ENCODE peak calls at places on chromosomes 3 and 15, in six cellular contexts. L is GM23248; W is CD4-positive, alpha-beta memory T cell; F is heart right ventricle; B is aorta; Q is right cardiac atrium. S is an unnamed sample.

GRCh38 chr3:37072892-37073291 is 79.6 kb downstream of the MLH1 start:
- DNase-seq in W (no peak), B (no peak), F (no peak), Q (no peak), L (peak), S (peak)

GRCh38 chr3:64173567-64173966 is 51.7 kb downstream of the PRICKLE2 start:
- DNase-seq in Q (no peak), F (no peak), W (no peak), L (no peak), B (no peak), S (no peak)

GRCh38 chr3:159859836-159860235 is 128.8 kb upstream of the IL12A start:
- DNase-seq in F (no peak), B (no peak), L (no peak), Q (no peak), W (no peak), S (no peak)

GRCh38 chr15:51067510-51067909 is 27.2 kb downstream of the TNFAIP8L3 start:
- DNase-seq in W (no peak), L (no peak), Q (no peak), B (no peak), F (no peak), S (no peak)

GRCh38 chr3:146532406-146532805 is 12.0 kb downstream of the PLSCR1 start:
- DNase-seq in F (no peak), Q (no peak), W (no peak), B (no peak), L (no peak), S (no peak)

GRCh38 chr3:193909387-193909786 is 226.6 kb upstream of the HES1 start:
- DNase-seq in Q (no peak), L (no peak), W (no peak), F (no peak), B (no peak), S (no peak)

GRCh38 chr15:46080018-46080417 is 445.2 kb downstream of the SQOR start:
- DNase-seq in L (no peak), Q (no peak), F (no peak), W (no peak), B (no peak), S (no peak)

GRCh38 chr3:62982795-62983455 is 107.7 kb upstream of the CADPS start:
- DNase-seq in W (no peak), B (no peak), L (no peak), Q (no peak), F (no peak), S (no peak)

GRCh38 chr3:184769771-184770170 is 42.2 kb upstream of the VPS8 start:
- DNase-seq in B (peak), L (peak), Q (no peak), F (no peak), W (no peak), S (no peak)

GRCh38 chr3:152211655-152212054 is 57.1 kb upstream of the MBNL1 start:
- DNase-seq in L (no peak), W (no peak), Q (no peak), F (no peak), B (no peak), S (no peak)

GRCh38 chr15:65576669-65577068 is 34.3 kb downstream of the INTS14 start:
- DNase-seq in Q (no peak), W (no peak), F (no peak), B (no peak), L (peak), S (no peak)

GRCh38 chr15:47787875-47788274 is 70.6 kb downstream of the SEMA6D start:
- DNase-seq in W (no peak), B (no peak), L (no peak), F (peak), Q (no peak), S (peak)

GRCh38 chr15:88450125-88450798 is 16.9 kb downstream of the MRPL46 start:
- DNase-seq in L (peak), W (peak), Q (peak), B (peak), F (peak), S (peak)

GRCh38 chr3:24641628-24642027 is 147.0 kb upstream of the THRB start:
- DNase-seq in Q (no peak), F (no peak), L (no peak), W (no peak), B (no peak), S (no peak)

GRCh38 chr15:88467935-88468528 is 524 bp downstream of the MRPS11 start:
- DNase-seq in F (no peak), Q (no peak), B (no peak), L (peak), W (no peak), S (no peak)

GRCh38 chr3:166223120-166223519 is 385.9 kb upstream of the BCHE start:
- DNase-seq in Q (no peak), W (no peak), F (no peak), B (no peak), L (no peak), S (no peak)

GRCh38 chr3:43932921-43933320 is 242.2 kb downstream of the ABHD5 start:
- DNase-seq in W (no peak), F (no peak), Q (no peak), L (peak), B (no peak), S (no peak)

GRCh38 chr3:66303556-66303955 is 82.8 kb downstream of the SLC25A26 start:
- DNase-seq in B (no peak), L (no peak), F (no peak), W (peak), Q (no peak), S (no peak)

GRCh38 chr3:126155280-126155640 is 25.1 kb downstream of the ALDH1L1 start:
- DNase-seq in W (no peak), F (no peak), Q (no peak), L (no peak), B (no peak), S (no peak)

GRCh38 chr3:58639001-58639400 is 27.6 kb downstream of the FAM3D start:
- DNase-seq in B (no peak), F (no peak), L (peak), Q (no peak), W (no peak), S (no peak)

GRCh38 chr3:182702216-182702615 is 91.1 kb upstream of the ATP11B start:
- DNase-seq in L (no peak), Q (no peak), F (no peak), W (no peak), B (no peak), S (no peak)

GRCh38 chr3:128263946-128264345 is 110.7 kb downstream of the EEFSEC start:
- DNase-seq in L (no peak), B (no peak), F (no peak), Q (no peak), W (no peak), S (no peak)

GRCh38 chr15:32909431-32909830 is 191.6 kb downstream of the GREM1 start:
- DNase-seq in F (no peak), W (no peak), Q (no peak), L (peak), B (no peak), S (no peak)

GRCh38 chr3:8990266-8991215 is 27.3 kb upstream of the RAD18 start:
- DNase-seq in Q (no peak), F (no peak), L (no peak), B (no peak), W (no peak), S (no peak)

GRCh38 chr3:71707600-71707999 is 17.6 kb downstream of the EIF4E3 start:
- DNase-seq in L (peak), Q (no peak), W (no peak), B (no peak), F (no peak), S (no peak)

GRCh38 chr15:89878323-89878722 is 15.5 kb downstream of the AP3S2 start:
- DNase-seq in W (no peak), Q (no peak), B (no peak), L (no peak), F (no peak), S (no peak)

GRCh38 chr3:83946554-83946953 is 1012.2 kb upstream of the CADM2 start:
- DNase-seq in L (no peak), F (no peak), W (no peak), B (no peak), Q (no peak), S (no peak)

GRCh38 chr3:184911570-184911969 is 99.6 kb downstream of the VPS8 start:
- DNase-seq in B (no peak), F (no peak), Q (no peak), W (no peak), L (no peak), S (no peak)

GRCh38 chr3:14555835-14556234 is 15.7 kb upstream of the GRIP2 start:
- DNase-seq in L (no peak), W (no peak), B (no peak), Q (peak), F (peak), S (no peak)

GRCh38 chr15:58981808-58982475 is 5.5 kb upstream of the RNF111 start:
- DNase-seq in F (no peak), Q (no peak), L (no peak), B (no peak), W (peak), S (no peak)

GRCh38 chr3:23455775-23456174 is 252.6 kb downstream of the UBE2E2 start:
- DNase-seq in W (no peak), B (no peak), Q (no peak), F (no peak), L (peak), S (no peak)

GRCh38 chr15:92655178-92655995 is at the start of gene FAM174B:
- DNase-seq in F (peak), Q (peak), L (peak), W (no peak), B (peak), S (peak)

GRCh38 chr15:58269455-58270414 is 131.6 kb downstream of the AQP9 start:
- DNase-seq in W (peak), L (peak), F (peak), Q (no peak), B (no peak), S (peak)

GRCh38 chr15:83066034-83066760 is 855 bp downstream of the BTBD1 start:
- DNase-seq in Q (no peak), L (peak), F (peak), W (no peak), B (no peak), S (no peak)

GRCh38 chr3:143775401-143775970 is 72.8 kb downstream of the SLC9A9 start:
- DNase-seq in Q (no peak), L (peak), W (peak), F (no peak), B (no peak), S (no peak)

GRCh38 chr3:57127849-57128566 is 37.1 kb downstream of the IL17RD start:
- DNase-seq in F (no peak), W (no peak), Q (no peak), L (peak), B (no peak), S (no peak)

GRCh38 chr3:129560931-129561594 is 18.1 kb downstream of the H1-8 start:
- DNase-seq in Q (peak), W (no peak), F (peak), L (peak), B (peak), S (peak)

GRCh38 chr3:136659253-136659652 is 92.9 kb downstream of the STAG1 start:
- DNase-seq in F (no peak), B (peak), W (no peak), Q (peak), L (peak), S (no peak)

GRCh38 chr15:77673801-77674317 is 41.1 kb upstream of the LINGO1 start:
- DNase-seq in F (no peak), W (no peak), Q (no peak), L (peak), B (no peak), S (no peak)

GRCh38 chr15:77674327-77674726 is 41.6 kb upstream of the LINGO1 start:
- DNase-seq in Q (no peak), L (no peak), W (no peak), B (no peak), F (no peak), S (no peak)

GRCh38 chr15:77675806-77676415 is 43.2 kb upstream of the LINGO1 start:
- DNase-seq in Q (no peak), B (no peak), W (no peak), L (no peak), F (peak), S (no peak)

GRCh38 chr15:77672110-77672509 is 39.4 kb upstream of the LINGO1 start:
- DNase-seq in F (no peak), Q (no peak), L (no peak), W (no peak), B (no peak), S (no peak)

GRCh38 chr15:77676569-77677375 is 44.1 kb upstream of the LINGO1 start:
- DNase-seq in W (no peak), B (no peak), F (no peak), L (no peak), Q (no peak), S (no peak)
- H3K4me3 ChIP-seq in W (no peak), B (no peak), F (no peak), L (no peak), Q (no peak), S (no peak)

GRCh38 chr3:42036483-42036823 is 54.7 kb upstream of the TRAK1 start:
- DNase-seq in F (peak), B (no peak), W (no peak), L (peak), Q (no peak), S (no peak)
- H3K4me3 ChIP-seq in F (no peak), B (no peak), W (no peak), L (no peak), Q (no peak), S (no peak)

GRCh38 chr15:30992465-30992864 is 1.0 kb upstream of the MTMR10 start:
- DNase-seq in Q (no peak), L (peak), F (no peak), B (no peak), W (no peak), S (no peak)
- H3K4me3 ChIP-seq in Q (no peak), L (peak), F (peak), B (no peak), W (no peak), S (no peak)

GRCh38 chr3:141366285-141367037 is 1.8 kb upstream of the ZBTB38 start:
- DNase-seq in F (peak), L (peak), W (no peak), Q (peak), B (peak), S (peak)

GRCh38 chr3:141370065-141370533 is 1.8 kb downstream of the ZBTB38 start:
- DNase-seq in F (peak), Q (peak), L (peak), B (no peak), W (peak), S (peak)

GRCh38 chr3:141368925-141369794 is 856 bp downstream of the ZBTB38 start:
- DNase-seq in L (peak), W (no peak), B (no peak), F (no peak), Q (no peak), S (no peak)

GRCh38 chr3:141367038-141367730 is 1.1 kb upstream of the ZBTB38 start:
- DNase-seq in Q (no peak), F (peak), W (no peak), L (peak), B (peak), S (no peak)

GRCh38 chr3:141368062-141368924 is at the start of gene ZBTB38:
- DNase-seq in L (peak), W (no peak), Q (peak), B (peak), F (peak), S (peak)
- H3K4me3 ChIP-seq in L (peak), W (no peak), Q (peak), B (peak), F (peak), S (no peak)

GRCh38 chr3:99656606-99657005 is 18.2 kb downstream of the COL8A1 start:
- DNase-seq in Q (no peak), F (no peak), W (no peak), L (peak), B (no peak), S (no peak)
- H3K4me3 ChIP-seq in Q (no peak), F (no peak), W (no peak), L (no peak), B (no peak), S (no peak)

GRCh38 chr15:100057281-100057680 is 284.5 kb downstream of the ADAMTS17 start:
- DNase-seq in L (no peak), Q (no peak), F (no peak), B (no peak), W (no peak), S (no peak)
- H3K4me3 ChIP-seq in L (no peak), Q (no peak), F (no peak), B (no peak), W (no peak), S (no peak)

GRCh38 chr3:134638385-134639020 is 12.3 kb downstream of the KY start:
- DNase-seq in B (no peak), L (no peak), W (no peak), F (no peak), Q (no peak), S (no peak)
- H3K4me3 ChIP-seq in B (no peak), L (no peak), W (no peak), F (no peak), Q (no peak), S (no peak)

GRCh38 chr3:167787440-167787839 is 51.9 kb downstream of the SERPINI1 start:
- DNase-seq in B (no peak), F (no peak), Q (no peak), L (no peak), W (no peak), S (peak)
- H3K4me3 ChIP-seq in B (no peak), F (no peak), Q (no peak), L (no peak), W (no peak), S (no peak)

GRCh38 chr3:100022506-100022905 is 91.8 kb downstream of the FILIP1L start:
- DNase-seq in W (no peak), Q (no peak), L (no peak), B (no peak), F (no peak), S (no peak)

GRCh38 chr3:100023595-100023994 is 90.7 kb downstream of the FILIP1L start:
- DNase-seq in Q (no peak), L (no peak), B (no peak), W (no peak), F (no peak), S (no peak)

GRCh38 chr3:100024520-100025303 is 89.6 kb downstream of the FILIP1L start:
- DNase-seq in F (no peak), Q (no peak), L (peak), W (no peak), B (no peak), S (peak)

GRCh38 chr3:100020876-100021644 is 93.2 kb downstream of the FILIP1L start:
- DNase-seq in Q (no peak), W (no peak), F (no peak), L (peak), B (no peak), S (no peak)

GRCh38 chr3:100023150-100023549 is 91.2 kb downstream of the FILIP1L start:
- DNase-seq in Q (no peak), F (no peak), B (no peak), W (no peak), L (peak), S (no peak)
- H3K4me3 ChIP-seq in Q (no peak), F (no peak), B (no peak), W (no peak), L (no peak), S (no peak)

DNA sequence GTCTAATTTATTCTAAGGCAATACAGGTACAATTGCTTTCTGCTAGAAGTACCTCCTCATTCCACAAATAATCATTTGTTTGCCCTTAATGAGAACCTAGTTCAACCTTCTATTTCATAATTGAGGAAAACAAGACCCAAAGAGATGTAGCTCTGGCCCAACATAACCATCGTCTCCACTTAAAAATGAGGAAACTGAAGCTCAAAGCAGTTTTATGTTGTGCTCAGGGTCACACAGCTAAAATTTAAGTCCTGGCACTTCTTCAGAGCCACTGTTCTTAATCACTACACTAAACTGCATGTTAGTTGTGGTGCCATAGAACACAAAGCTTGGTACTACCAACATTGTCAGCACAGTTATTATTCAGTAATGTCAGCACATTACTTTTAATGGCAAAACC is 108.0 kb downstream of the SERPINI1 start:
- DNase-seq in F (no peak), Q (no peak), L (no peak), W (no peak), B (no peak), S (no peak)
- H3K4me3 ChIP-seq in F (no peak), Q (no peak), L (no peak), W (no peak), B (no peak), S (no peak)

S was measured in body of pancreas.